ENCODE peak calls at places on chromosomes 16 and 17, in five cellular contexts. K, O, F, T and C are unnamed samples.

GRCh38 chr17:65749479-65749878 is 188.0 kb upstream of the AXIN2 start:
- DNase-seq in F (no peak), T (no peak), K (no peak), O (peak; percentile 23), C (peak; percentile 71)

GRCh38 chr17:71921726-71922320 is 199.0 kb upstream of the SOX9 start:
- DNase-seq in F (no peak), K (no peak), T (no peak), O (no peak), C (no peak)

GRCh38 chr16:53771655-53772497 is 67.9 kb downstream of the FTO start:
- DNase-seq in O (no peak), T (no peak), F (no peak), K (no peak), C (no peak)

GRCh38 chr16:57627184-57627871 is 1.1 kb upstream of the ADGRG1 start:
- DNase-seq in K (no peak), T (no peak), O (peak; percentile 58), F (peak; percentile 36), C (peak; percentile 80)

GRCh38 chr17:16440814-16441629 is 25.7 kb downstream of the TRPV2 start:
- DNase-seq in T (no peak), F (no peak), K (no peak), O (no peak), C (no peak)

GRCh38 chr17:47270946-47271705 is 17.5 kb downstream of the ITGB3 start:
- DNase-seq in F (no peak), T (no peak), K (no peak), O (no peak), C (no peak)

GRCh38 chr17:750431-751037 is 1.5 kb downstream of the GEMIN4 start:
- DNase-seq in T (no peak), F (no peak), O (no peak), K (no peak), C (no peak)

GRCh38 chr16:77434365-77435239 is at the start of gene ADAMTS18:
- DNase-seq in F (no peak), K (no peak), O (no peak), T (no peak), C (no peak)

GRCh38 chr17:51640108-51640622 is 379.8 kb downstream of the UTP18 start:
- DNase-seq in T (peak; percentile 35), F (no peak), O (no peak), K (no peak), C (no peak)

GRCh38 chr17:75124041-75124818 is 7.3 kb downstream of the NT5C start:
- DNase-seq in K (no peak), T (no peak), O (no peak), F (peak; percentile 96), C (peak; percentile 70)

GRCh38 chr16:81469183-81469677 is 24.6 kb downstream of the CMIP start:
- DNase-seq in O (no peak), T (no peak), F (no peak), K (no peak), C (no peak)

GRCh38 chr17:37094391-37094790 is 145.6 kb downstream of the AATF start:
- DNase-seq in F (no peak), T (no peak), K (no peak), O (no peak), C (no peak)

GRCh38 chr16:69399361-69399760 is 13.6 kb upstream of the TERF2 start:
- DNase-seq in K (no peak), T (no peak), F (no peak), O (no peak), C (no peak)

GRCh38 chr17:79834575-79835469 is 4.4 kb downstream of the CBX4 start:
- DNase-seq in K (no peak), T (no peak), O (no peak), F (no peak), C (no peak)

GRCh38 chr16:88017551-88018101 is 66.4 kb downstream of the BANP start:
- DNase-seq in K (no peak), O (no peak), T (no peak), F (no peak), C (no peak)

GRCh38 chr17:29256735-29257466 is 10.2 kb downstream of the CRYBA1 start:
- DNase-seq in F (no peak), T (no peak), K (no peak), O (no peak), C (no peak)